ENCODE peak calls at places on chromosomes 5 and 9, in eight cellular contexts. D is NCI-H748 treated with DMSO at 0.1 percent for 48 hours; J is T-cell; Q is colonic mucosa; R is NCI-H1417 treated with DMSO at 0.1 percent for 48 hours; Z is posterior cingulate gyrus; Y is stimulated activated CD4-positive, alpha-beta T cell treated with anti-CD3 and anti-CD28 coated beads, Interleukin-4, amount 100 ng/mL, for 4 hours; O is ureter. E is an unnamed sample.

GRCh38 chr9:38622083-38622674 is 1.8 kb upstream of the ANKRD18A start:
- DNase-seq in Q (peak), O (no peak), J (no peak), Y (no peak), Z (no peak), R (no peak), D (peak), E (no peak)

GRCh38 chr9:37405350-37405749 is 17.1 kb upstream of the GRHPR start:
- DNase-seq in Y (no peak), O (no peak), Z (no peak), J (no peak), D (no peak), R (no peak), Q (no peak), E (no peak)

GRCh38 chr5:142897328-142897727 is 127.2 kb downstream of the ARHGAP26 start:
- DNase-seq in R (no peak), O (no peak), D (no peak), Q (no peak), Y (no peak), J (no peak), Z (no peak), E (no peak)

GRCh38 chr5:74392698-74393431 is 247.7 kb downstream of the ENC1 start:
- DNase-seq in J (no peak), D (no peak), Z (no peak), Q (no peak), Y (no peak), R (no peak), O (no peak), E (peak)

GRCh38 chr9:129411501-129412175 is 209.3 kb downstream of the C9orf50 start:
- DNase-seq in R (no peak), Y (no peak), D (no peak), O (no peak), Q (no peak), Z (no peak), J (no peak), E (no peak)

GRCh38 chr5:153699035-153699434 is 208.6 kb downstream of the GRIA1 start:
- DNase-seq in Z (no peak), Q (no peak), J (no peak), D (no peak), R (no peak), Y (no peak), O (no peak), E (no peak)

GRCh38 chr5:73170522-73170921 is 2.5 kb upstream of the TMEM174 start:
- DNase-seq in D (no peak), R (no peak), J (no peak), O (no peak), Y (no peak), Z (no peak), Q (peak), E (peak)

GRCh38 chr9:81513049-81513448 is 176.3 kb downstream of the TLE1 start:
- DNase-seq in O (no peak), J (no peak), Y (no peak), Q (no peak), Z (no peak), R (no peak), D (no peak), E (no peak)

GRCh38 chr5:33332804-33333203 is 108.0 kb upstream of the TARS1 start:
- DNase-seq in J (no peak), Z (no peak), Q (no peak), D (no peak), R (no peak), Y (no peak), O (no peak), E (no peak)

GRCh38 chr5:65946198-65946745 is 19.9 kb downstream of the ERBIN start:
- DNase-seq in D (no peak), R (no peak), J (no peak), Q (no peak), Y (no peak), O (no peak), Z (no peak), E (no peak)

GRCh38 chr9:17878810-17879370 is 300.0 kb downstream of the SH3GL2 start:
- DNase-seq in O (no peak), Y (no peak), Z (no peak), Q (no peak), J (no peak), D (no peak), R (no peak), E (no peak)

GRCh38 chr9:73154760-73155159 is 3.1 kb downstream of the ANXA1 start:
- DNase-seq in O (no peak), Z (no peak), Y (no peak), R (no peak), Q (no peak), J (no peak), D (no peak), E (no peak)

GRCh38 chr9:135342206-135343130 is 137.1 kb upstream of the PPP1R26 start:
- DNase-seq in Z (peak), O (no peak), R (no peak), J (no peak), Y (no peak), Q (no peak), D (no peak), E (no peak)

GRCh38 chr9:124639637-124640036 is 131.5 kb downstream of the NR6A1 start:
- DNase-seq in J (no peak), Y (no peak), Q (no peak), Z (no peak), D (no peak), O (no peak), R (no peak), E (no peak)

GRCh38 chr5:61347088-61347487 is 15.0 kb downstream of the ZSWIM6 start:
- DNase-seq in Z (no peak), D (no peak), O (no peak), R (no peak), Q (no peak), J (no peak), Y (no peak), E (peak)

GRCh38 chr5:2206244-2207108 is 323.8 kb upstream of the IRX4 start:
- DNase-seq in Q (no peak), J (no peak), Y (no peak), O (no peak), D (no peak), R (no peak), Z (no peak), E (no peak)

GRCh38 chr9:114467226-114467750 is 38.0 kb downstream of the WHRN start:
- DNase-seq in J (no peak), Q (no peak), Y (no peak), R (no peak), D (no peak), O (no peak), Z (no peak), E (no peak)

GRCh38 chr5:169216864-169217263 is 84.1 kb downstream of the SLIT3 start:
- DNase-seq in Y (no peak), J (no peak), R (no peak), Z (no peak), O (no peak), D (no peak), Q (no peak), E (no peak)

GRCh38 chr5:74177995-74178394 is 462.5 kb downstream of the ENC1 start:
- DNase-seq in Y (no peak), Z (no peak), J (no peak), D (no peak), R (no peak), Q (no peak), O (no peak), E (no peak)

GRCh38 chr5:55636711-55637110 is 75.4 kb downstream of the SLC38A9 start:
- DNase-seq in D (no peak), Y (no peak), J (no peak), Q (peak), O (no peak), Z (no peak), R (no peak), E (peak)

GRCh38 chr5:15587941-15588340 is 88.0 kb downstream of the FBXL7 start:
- DNase-seq in O (no peak), R (no peak), Y (no peak), J (no peak), Z (no peak), Q (no peak), D (no peak), E (peak)

GRCh38 chr5:60993875-60994571 is 49.0 kb downstream of the NDUFAF2 start:
- DNase-seq in R (no peak), J (no peak), Z (no peak), Q (no peak), O (no peak), D (no peak), Y (no peak), E (no peak)

GRCh38 chr5:82405618-82406199 is 127.6 kb upstream of the RPS23 start:
- DNase-seq in R (no peak), Z (no peak), J (no peak), O (no peak), Y (no peak), Q (no peak), D (no peak), E (peak)

GRCh38 chr9:107337676-107338590 is 54.9 kb downstream of the RAD23B start:
- DNase-seq in D (no peak), Y (no peak), R (no peak), O (no peak), Q (no peak), J (no peak), Z (peak), E (no peak)

GRCh38 chr5:61467766-61468482 is 135.9 kb downstream of the ZSWIM6 start:
- DNase-seq in O (no peak), Y (no peak), R (no peak), Z (no peak), J (no peak), D (no peak), Q (peak), E (peak)

GRCh38 chr9:136844766-136845464 is 2.6 kb downstream of the AJM1 start:
- DNase-seq in Y (no peak), R (no peak), D (no peak), O (no peak), J (no peak), Z (no peak), Q (no peak), E (no peak)

GRCh38 chr5:132836852-132837251 is 6.4 kb upstream of the SHROOM1 start:
- DNase-seq in Q (no peak), D (no peak), R (no peak), J (no peak), Y (no peak), O (no peak), Z (no peak), E (no peak)

GRCh38 chr9:109094268-109094667 is 25.5 kb downstream of the TMEM245 start:
- DNase-seq in J (no peak), D (no peak), Q (no peak), O (no peak), Y (no peak), Z (no peak), R (no peak), E (no peak)

GRCh38 chr9:8095531-8096223 is 296.1 kb upstream of the DMAC1 start:
- DNase-seq in Z (no peak), J (no peak), O (no peak), Y (no peak), R (peak), Q (no peak), D (peak), E (no peak)

GRCh38 chr9:116605904-116606341 is 81.2 kb upstream of the TRIM32 start:
- DNase-seq in O (no peak), R (no peak), Y (no peak), Z (no peak), D (no peak), J (no peak), Q (no peak), E (peak)

GRCh38 chr5:34669931-34670516 is 13.9 kb downstream of the RAI14 start:
- DNase-seq in R (no peak), O (no peak), Q (no peak), Z (no peak), Y (no peak), D (no peak), J (no peak), E (no peak)

GRCh38 chr5:20601678-20602100 is 613.7 kb upstream of the CDH18 start:
- DNase-seq in Y (no peak), J (no peak), Z (no peak), D (peak), R (no peak), O (no peak), Q (no peak), E (no peak)

GRCh38 chr9:6197330-6197729 is 18.3 kb upstream of the IL33 start:
- DNase-seq in D (no peak), Z (no peak), O (no peak), J (no peak), R (no peak), Q (peak), Y (no peak), E (no peak)

GRCh38 chr9:118578467-118578866 is 790.8 kb downstream of the BRINP1 start:
- DNase-seq in D (no peak), R (no peak), Z (no peak), O (no peak), J (no peak), Y (no peak), Q (no peak), E (peak)

GRCh38 chr5:43037929-43038510 is 2.1 kb downstream of the ANXA2R start:
- DNase-seq in Y (peak), J (no peak), O (no peak), R (no peak), Q (peak), D (no peak), Z (no peak), E (peak)

GRCh38 chr9:109574061-109574882 is 76.2 kb upstream of the PTPN3 start:
- DNase-seq in D (peak), O (peak), Z (no peak), Q (peak), J (no peak), Y (no peak), R (peak), E (peak)

GRCh38 chr5:60487885-60488425 is 212.0 kb downstream of the DEPDC1B start:
- DNase-seq in J (no peak), Y (no peak), R (peak), Q (peak), D (peak), O (peak), Z (no peak), E (no peak)